ENCODE peak calls at places on chromosome 1, in four cellular contexts. Q is A673, V is tibial artery, L is mammary epithelial cell. D is an unnamed sample.

GRCh38 chr1:30892671-30893073 is 15.9 kb downstream of the SDC3 start:
- DNase-seq in V (no peak), L (no peak), Q (no peak), D (no peak)

GRCh38 chr1:42734201-42735035 is 5.6 kb downstream of the CLDN19 start:
- DNase-seq in Q (no peak), L (no peak), V (no peak), D (no peak)

GRCh38 chr1:29217633-29218032 is 13.1 kb downstream of the MECR start:
- DNase-seq in L (no peak), V (no peak), Q (no peak), D (no peak)

GRCh38 chr1:155003766-155004351 is 1.3 kb downstream of the ZBTB7B start:
- DNase-seq in V (peak; percentile 88), Q (peak; percentile 45), L (no peak), D (peak; percentile 62)

GRCh38 chr1:222711319-222712252 is 705 bp downstream of the AIDA start:
- DNase-seq in V (peak; percentile 76), Q (peak; percentile 83), L (peak; percentile 74), D (peak; percentile 83)

GRCh38 chr1:165914136-165914798 is 86.9 kb downstream of the UCK2 start:
- DNase-seq in V (no peak), Q (peak; percentile 79), L (peak; percentile 62), D (peak; percentile 54)

GRCh38 chr1:216523043-216523442 is 99.8 kb upstream of the USH2A start:
- DNase-seq in Q (no peak), L (no peak), V (no peak), D (no peak)

GRCh38 chr1:109241344-109241743 is 8.0 kb upstream of the CELSR2 start:
- DNase-seq in Q (no peak), L (no peak), V (no peak), D (no peak)

GRCh38 chr1:34619256-34619655 is 135.6 kb upstream of the GJB5 start:
- DNase-seq in V (no peak), Q (no peak), L (no peak), D (no peak)

GRCh38 chr1:119225831-119226230 is 85.4 kb upstream of the WARS2 start:
- DNase-seq in Q (peak; percentile 19), V (no peak), L (no peak), D (no peak)

GRCh38 chr1:19460535-19461351 is 24.6 kb downstream of the CAPZB start:
- DNase-seq in L (no peak), V (no peak), Q (no peak), D (no peak)

GRCh38 chr1:159005676-159006075 is 4.0 kb upstream of the IFI16 start:
- DNase-seq in L (no peak), Q (peak; percentile 35), V (no peak), D (no peak)
- H3K27ac ChIP-seq in L (no peak overlapping the region), Q (no peak overlapping the region), V (no peak overlapping the region), D (no peak overlapping the region)

GRCh38 chr1:39420493-39420892 is 70.9 kb upstream of the BMP8A start:
- DNase-seq in V (no peak), L (no peak), Q (no peak), D (no peak)

GRCh38 chr1:39413902-39414528 is 77.4 kb upstream of the BMP8A start:
- DNase-seq in V (no peak), L (no peak), Q (no peak), D (no peak)

GRCh38 chr1:39412892-39413291 is 78.5 kb upstream of the BMP8A start:
- DNase-seq in Q (no peak), L (no peak), V (no peak), D (no peak)

GRCh38 chr1:39418223-39418622 is 73.2 kb upstream of the BMP8A start:
- DNase-seq in Q (no peak), L (no peak), V (no peak), D (no peak)

DNA sequence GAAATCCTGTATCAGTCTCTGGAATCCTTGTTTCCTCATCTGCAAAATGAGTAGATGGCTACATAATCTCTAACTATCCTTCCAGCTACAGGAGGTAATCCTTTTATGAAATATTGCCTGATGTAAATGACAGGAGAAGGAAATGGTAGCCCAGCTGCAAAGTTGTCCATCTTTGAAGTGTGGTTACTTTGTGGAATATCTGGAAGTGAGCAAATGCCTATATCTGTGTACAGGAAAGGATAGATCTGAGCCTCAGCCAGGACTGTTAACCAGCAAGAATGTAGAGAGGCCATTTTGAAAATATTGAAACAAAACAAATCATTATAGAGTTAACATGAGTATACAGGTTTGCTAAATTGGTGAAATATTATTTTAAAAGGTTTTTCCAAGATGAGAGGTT is 74.8 kb upstream of the BMP8A start:
- DNase-seq in V (no peak), L (no peak), Q (no peak), D (no peak)
- H3K27ac ChIP-seq in V (no peak overlapping the region), L (no peak overlapping the region), Q (no peak overlapping the region), D (no peak overlapping the region)

DNA sequence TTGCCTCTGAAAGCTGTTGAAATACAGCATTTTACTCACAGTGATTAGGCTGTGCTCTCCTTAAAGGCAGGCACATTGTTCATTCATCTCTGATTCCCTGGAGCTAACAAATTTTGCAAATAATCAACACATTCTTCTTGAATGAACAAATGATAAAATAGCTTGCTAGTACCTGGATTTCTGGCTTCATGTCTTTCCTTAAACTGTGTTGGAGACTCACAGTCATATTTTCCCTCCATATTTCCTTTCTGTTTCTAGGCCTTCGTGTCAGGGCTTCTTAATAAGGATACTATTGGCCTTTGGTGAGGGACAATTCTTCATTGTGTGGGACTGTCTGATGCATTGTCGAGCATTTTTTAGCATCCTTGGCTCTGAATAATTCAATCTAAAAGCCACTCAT is 9.7 kb downstream of the HSD11B1 start:
- DNase-seq in V (no peak), L (no peak), Q (no peak), D (no peak)
- H3K27ac ChIP-seq in V (no peak overlapping the region), L (no peak overlapping the region), Q (no peak overlapping the region), D (no peak overlapping the region)

DNA sequence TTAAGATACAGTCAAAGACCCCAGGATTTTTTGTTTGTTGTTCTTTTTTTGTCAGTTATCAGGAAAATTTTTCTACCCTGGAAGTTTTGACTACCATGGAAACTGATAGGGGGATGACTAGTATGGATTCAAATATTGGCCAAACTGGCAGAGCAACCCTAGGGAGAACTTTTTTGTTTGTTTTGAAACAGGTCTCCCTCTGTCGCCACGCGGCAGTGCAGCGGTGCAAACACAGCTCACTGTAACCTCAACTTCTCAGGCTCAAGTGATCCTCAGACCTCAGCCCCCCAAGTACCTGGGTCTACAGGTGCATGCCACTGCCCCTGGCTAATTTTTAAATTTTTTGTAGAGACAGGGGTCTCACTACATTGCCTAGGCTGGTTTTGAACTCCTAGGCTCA is 46.6 kb downstream of the TOR3A start:
- DNase-seq in V (no peak), L (no peak), Q (no peak), D (peak; percentile 84)
- H3K27ac ChIP-seq in V (peak overlapping the region; percentile 61), L (peak overlapping the region; percentile 62), Q (no peak overlapping the region), D (peak overlapping the region; percentile 99)

D was measured in PC-9.